ENCODE peak calls at places on chromosomes 4 and X, in six cellular contexts. L is NB4, G is adrenal gland, P is dorsolateral prefrontal cortex, R is epithelial cell of esophagus, U is Caco-2. X is an unnamed sample.

GRCh38 chr4:123580981-123581664 is 184.5 kb downstream of the SPRY1 start:
- DNase-seq in U (no peak), L (no peak), R (no peak), G (no peak), P (no peak), X (no peak)

GRCh38 chrX:136708348-136708747 is 60.4 kb downstream of the CD40LG start:
- DNase-seq in R (peak), L (peak), P (no peak), U (no peak), G (no peak), X (no peak)

GRCh38 chr4:38985363-38986065 is 46.7 kb downstream of the TMEM156 start:
- DNase-seq in P (no peak), R (no peak), U (no peak), G (no peak), L (no peak), X (no peak)

GRCh38 chr4:4333265-4333706 is 43.2 kb downstream of the ZBTB49 start:
- DNase-seq in U (no peak), L (no peak), G (no peak), P (peak), R (no peak), X (no peak)

GRCh38 chrX:155132110-155132509 is 60.8 kb downstream of the BRCC3 start:
- DNase-seq in G (no peak), R (no peak), U (no peak), P (no peak), L (no peak), X (no peak)

GRCh38 chrX:40116925-40117324 is 19.2 kb upstream of the BCOR start:
- DNase-seq in R (no peak), U (no peak), P (no peak), G (no peak), L (no peak), X (no peak)

GRCh38 chr4:95506264-95506663 is 42.5 kb downstream of the UNC5C start:
- DNase-seq in P (no peak), R (peak), U (no peak), L (no peak), G (no peak), X (no peak)

GRCh38 chrX:38468758-38469157 is 92.6 kb upstream of the TSPAN7 start:
- DNase-seq in R (no peak), L (no peak), U (no peak), P (no peak), G (no peak), X (no peak)

GRCh38 chr4:121597346-121597934 is 99.3 kb downstream of the ANXA5 start:
- DNase-seq in P (no peak), R (peak), G (no peak), L (no peak), U (no peak), X (no peak)

GRCh38 chr4:57426779-57427395 is 316.7 kb upstream of the IGFBP7 start:
- DNase-seq in P (peak), G (peak), R (peak), U (peak), L (peak), X (peak)

GRCh38 chrX:119784747-119785446 is 6.5 kb downstream of the RPL39 start:
- DNase-seq in P (no peak), U (peak), L (peak), G (no peak), R (peak), X (no peak)

GRCh38 chr4:19130836-19131235 is 1109.3 kb upstream of the LCORL start:
- DNase-seq in U (no peak), P (no peak), G (no peak), R (peak), L (no peak), X (no peak)

GRCh38 chrX:10393899-10394298 is 226.5 kb downstream of the MID1 start:
- DNase-seq in U (no peak), R (peak), G (no peak), P (no peak), L (no peak), X (no peak)

DNA sequence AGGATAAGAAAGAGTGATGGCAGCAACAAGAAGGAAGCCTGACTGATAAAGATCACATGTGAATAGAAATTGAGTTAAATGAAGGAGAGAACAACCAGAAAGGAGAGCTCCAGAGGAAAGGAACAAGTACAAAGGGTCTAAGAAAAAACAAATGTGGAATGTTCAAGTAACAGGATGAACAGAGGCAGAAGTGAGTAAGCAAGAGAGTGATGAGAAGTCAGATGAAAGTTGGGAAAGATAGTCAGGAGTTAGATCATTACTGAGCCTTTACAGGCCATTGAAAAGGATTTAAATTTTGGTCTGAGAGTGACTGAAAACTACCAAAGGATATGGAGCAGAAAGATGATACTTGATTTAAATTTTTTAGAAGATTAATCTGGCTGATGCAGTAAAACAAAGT is 38.1 kb downstream of the NFXL1 start:
- DNase-seq in L (no peak), U (no peak), R (no peak), G (no peak), P (no peak), X (no peak)
- H3K4me3 ChIP-seq in L (no peak), U (no peak), R (no peak), G (no peak), P (no peak), X (no peak)

DNA sequence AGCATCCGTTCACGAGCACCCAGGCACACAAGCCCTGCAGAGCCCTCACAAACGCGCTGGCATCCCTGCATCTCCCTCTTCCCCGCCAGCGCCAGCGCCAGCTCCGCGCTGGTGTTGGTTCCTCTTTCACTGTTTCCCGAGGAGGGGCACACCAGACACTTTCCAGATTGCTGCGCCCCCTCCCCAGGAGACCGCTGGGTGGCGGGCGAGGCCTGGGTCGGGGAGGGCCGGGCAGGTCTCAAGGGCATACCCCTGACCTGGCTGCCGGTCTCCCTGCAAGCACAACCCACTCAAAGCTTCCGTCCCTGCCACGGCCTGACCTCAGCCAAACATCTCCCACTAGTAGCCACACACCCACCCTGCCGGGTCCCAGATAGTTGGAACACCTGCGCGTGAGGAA is 2.2 kb upstream of the NKX1-1 start:
- DNase-seq in U (no peak), P (no peak), L (no peak), R (no peak), G (no peak), X (no peak)
- TF ChIP-seq CTCF in U (no peak), P (no peak), L (no peak), R (no peak), G (no peak), X (peak)

GRCh38 chrX:43267652-43268051 is 388.4 kb upstream of the MAOA start:
- DNase-seq in G (no peak), L (no peak), R (no peak), U (no peak), P (no peak), X (no peak)
- H3K4me3 ChIP-seq in G (no peak), L (no peak), R (no peak), U (no peak), P (no peak), X (no peak)

GRCh38 chr4:110480031-110480549 is 4.1 kb downstream of the ENPEP start:
- DNase-seq in P (no peak), U (no peak), L (no peak), G (no peak), R (peak), X (no peak)
- TF ChIP-seq CTCF in P (peak), U (peak), L (no peak), G (no peak), R (peak), X (peak)

GRCh38 chrX:18668468-18668867 is 3.4 kb downstream of the RS1 start:
- DNase-seq in U (no peak), L (no peak), G (no peak), P (no peak), R (no peak), X (no peak)
- H3K4me3 ChIP-seq in U (no peak), L (no peak), G (no peak), P (no peak), R (no peak), X (no peak)

GRCh38 chrX:46758956-46759644 is at the start of gene SLC9A7:
- DNase-seq in L (peak), G (peak), P (peak), R (peak), U (peak), X (no peak)

GRCh38 chrX:46758163-46758955 is 559 bp downstream of the SLC9A7 start:
- DNase-seq in P (no peak), R (peak), L (no peak), G (peak), U (no peak), X (no peak)

GRCh38 chrX:46757593-46757992 is 1.3 kb downstream of the SLC9A7 start:
- DNase-seq in R (no peak), U (no peak), P (no peak), G (no peak), L (no peak), X (no peak)

GRCh38 chrX:46755656-46756055 is 3.3 kb downstream of the SLC9A7 start:
- DNase-seq in L (peak), U (no peak), P (no peak), G (no peak), R (no peak), X (no peak)

DNA sequence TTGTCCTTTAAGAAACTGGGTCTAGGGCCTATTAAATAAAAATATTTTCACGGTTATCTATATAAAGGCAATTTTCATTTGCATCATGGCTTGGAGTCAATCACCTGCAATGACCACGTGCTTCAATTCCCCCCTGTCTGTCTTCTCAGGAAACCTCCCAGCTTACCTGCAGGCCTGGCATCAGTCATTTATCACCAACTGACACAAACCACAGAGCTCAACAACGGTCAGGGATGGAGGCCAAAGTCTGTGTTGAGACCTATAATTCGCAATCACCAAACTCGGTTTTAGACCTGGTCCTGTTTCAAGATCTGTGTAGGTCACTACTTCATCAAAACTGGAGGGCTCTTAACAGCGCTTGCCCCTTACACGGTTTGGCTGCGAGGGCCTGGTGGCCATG is 1.9 kb downstream of the SLC9A7 start:
- DNase-seq in P (no peak), G (no peak), L (no peak), U (no peak), R (no peak), X (no peak)
- TF ChIP-seq CTCF in P (no peak), G (no peak), L (no peak), U (no peak), R (no peak), X (no peak)

GRCh38 chr4:141713185-141713584 is 76.8 kb downstream of the IL15 start:
- DNase-seq in R (no peak), L (no peak), U (no peak), P (no peak), G (no peak), X (no peak)
- H3K4me3 ChIP-seq in R (no peak), L (no peak), U (no peak), P (no peak), G (no peak), X (no peak)

GRCh38 chr4:6608758-6609414 is 31.6 kb upstream of the MRFAP1 start:
- DNase-seq in R (no peak), U (peak), P (peak), L (peak), G (peak), X (no peak)
- TF ChIP-seq CTCF in R (no peak), U (peak), P (peak), L (peak), G (no peak), X (peak)

GRCh38 chr4:41155194-41155830 is 59.0 kb downstream of the APBB2 start:
- DNase-seq in U (no peak), L (no peak), G (no peak), P (no peak), R (peak), X (no peak)
- H3K4me3 ChIP-seq in U (no peak), L (no peak), G (no peak), P (no peak), R (no peak), X (no peak)